ENCODE peak calls at places on chromosome 1, in six cellular contexts. O is upper lobe of right lung, E is nephron progenitor cell, D is cardiac muscle cell, V is Calu3, S is T-cell. M is an unnamed sample.

GRCh38 chr1:11691302-11691914 is at the start of gene DRAXIN:
- DNase-seq in O (no peak), E (peak), D (peak), V (no peak), S (peak), M (peak)

GRCh38 chr1:194296201-194296600 is 1109.8 kb upstream of the B3GALT2 start:
- DNase-seq in O (no peak), E (no peak), D (no peak), V (no peak), S (no peak), M (no peak)

GRCh38 chr1:54299037-54299436 is 99.1 kb downstream of the MRPL37 start:
- DNase-seq in O (no peak), E (no peak), D (no peak), V (no peak), S (no peak), M (peak)

GRCh38 chr1:47593001-47593568 is 155.2 kb downstream of the FOXD2 start:
- DNase-seq in O (no peak), E (peak), D (peak), V (no peak), S (no peak), M (peak)

GRCh38 chr1:99682291-99682751 is 36.4 kb downstream of the PALMD start:
- DNase-seq in O (no peak), E (no peak), D (no peak), V (no peak), S (no peak), M (no peak)

GRCh38 chr1:180921891-180922636 is 9.4 kb downstream of the KIAA1614 start:
- DNase-seq in O (no peak), E (no peak), D (no peak), V (no peak), S (no peak), M (no peak)

GRCh38 chr1:233300326-233300725 is 4.8 kb upstream of the PCNX2 start:
- DNase-seq in O (no peak), E (no peak), D (no peak), V (no peak), S (no peak), M (no peak)

GRCh38 chr1:64811131-64811530 is 66.3 kb downstream of the RAVER2 start:
- DNase-seq in O (no peak), E (no peak), D (no peak), V (no peak), S (no peak), M (no peak)

GRCh38 chr1:66137235-66137634 is 344.5 kb downstream of the PDE4B start:
- DNase-seq in O (no peak), E (no peak), D (no peak), V (no peak), S (no peak), M (no peak)

GRCh38 chr1:55584521-55585401 is 369.6 kb upstream of the USP24 start:
- DNase-seq in O (no peak), E (no peak), D (no peak), V (no peak), S (no peak), M (peak)

GRCh38 chr1:111199881-111200801 is at the start of gene DENND2D:
- DNase-seq in O (peak), E (no peak), D (no peak), V (peak), S (peak), M (no peak)

GRCh38 chr1:156750191-156750931 is 1.1 kb downstream of the HDGF start:
- DNase-seq in O (peak), E (no peak), D (no peak), V (peak), S (peak), M (no peak)

GRCh38 chr1:61481313-61481712 is 243.6 kb downstream of the TM2D1 start:
- DNase-seq in O (no peak), E (no peak), D (no peak), V (no peak), S (no peak), M (no peak)

GRCh38 chr1:47848985-47849610 is 148.1 kb downstream of the TRABD2B start:
- DNase-seq in O (no peak), E (no peak), D (no peak), V (no peak), S (no peak), M (no peak)

GRCh38 chr1:89965203-89965900 is 29.6 kb upstream of the ZNF326 start:
- DNase-seq in O (no peak), E (no peak), D (no peak), V (no peak), S (no peak), M (no peak)

GRCh38 chr1:89987170-89987819 is 7.6 kb upstream of the ZNF326 start:
- DNase-seq in O (no peak), E (peak), D (peak), V (peak), S (peak), M (no peak)

GRCh38 chr1:68201546-68202238 is 30.6 kb downstream of the WLS start:
- DNase-seq in O (no peak), E (no peak), D (no peak), V (no peak), S (no peak), M (no peak)

GRCh38 chr1:1907098-1907736 is 7.8 kb upstream of the CALML6 start:
- DNase-seq in O (peak), E (no peak), D (no peak), V (no peak), S (no peak), M (no peak)

GRCh38 chr1:174206148-174206826 is 47.0 kb downstream of the RABGAP1L start:
- DNase-seq in O (no peak), E (no peak), D (no peak), V (no peak), S (no peak), M (no peak)

GRCh38 chr1:243763806-243764205 is 86.2 kb downstream of the AKT3 start:
- DNase-seq in O (no peak), E (no peak), D (no peak), V (no peak), S (no peak), M (no peak)

GRCh38 chr1:163844393-163844948 is 522.7 kb downstream of the NUF2 start:
- DNase-seq in O (no peak), E (no peak), D (no peak), V (no peak), S (no peak), M (no peak)

GRCh38 chr1:155003766-155004351 is 1.3 kb downstream of the ZBTB7B start:
- DNase-seq in O (peak), E (peak), D (peak), V (peak), S (no peak), M (peak)

GRCh38 chr1:211738709-211739301 is 63.4 kb upstream of the NEK2 start:
- DNase-seq in O (no peak), E (no peak), D (no peak), V (no peak), S (peak), M (no peak)

GRCh38 chr1:43729816-43730463 is 22.6 kb downstream of the ST3GAL3 start:
- DNase-seq in O (no peak), E (no peak), D (no peak), V (no peak), S (no peak), M (no peak)

GRCh38 chr1:180581635-180582039 is 22.9 kb downstream of the OVAAL start:
- DNase-seq in O (no peak), E (no peak), D (no peak), V (no peak), S (no peak), M (no peak)

GRCh38 chr1:53889304-53890298 is at the start of gene YIPF1:
- DNase-seq in O (peak), E (peak), D (peak), V (peak), S (peak), M (peak)

GRCh38 chr1:186636786-186637185 is 43.4 kb downstream of the PTGS2 start:
- DNase-seq in O (no peak), E (no peak), D (no peak), V (no peak), S (no peak), M (no peak)

GRCh38 chr1:183011859-183012258 is 11.4 kb upstream of the LAMC1 start:
- DNase-seq in O (no peak), E (no peak), D (no peak), V (no peak), S (no peak), M (no peak)

GRCh38 chr1:162560303-162561036 is 1.1 kb upstream of the UAP1 start:
- DNase-seq in O (no peak), E (no peak), D (no peak), V (no peak), S (no peak), M (no peak)

GRCh38 chr1:197618065-197618464 is 157.2 kb downstream of the DENND1B start:
- DNase-seq in O (no peak), E (no peak), D (peak), V (no peak), S (no peak), M (no peak)

GRCh38 chr1:203153989-203154821 is 21.4 kb downstream of the MYBPH start:
- DNase-seq in O (no peak), E (no peak), D (no peak), V (no peak), S (no peak), M (no peak)

M was measured in ecto neural progenitor cell.